ENCODE peak calls at places on chromosomes 16 and 17, in seven cellular contexts. G is H1, C is mesenchymal stem cell, Q is H9, X is neuronal stem cell, D is IMR-90, L is trophoblast cell. Z is an unnamed sample.
A peak's percentile ranks its signal among the peaks of the same experiment; 100 is the strongest.

GRCh38 chr17:4577386-4577993 is 6.8 kb upstream of the SMTNL2 start:
- DNase-seq in C (no peak), L (no peak), G (no peak), Q (no peak), X (no peak), D (no peak), Z (no peak)

GRCh38 chr17:80931421-80932265 is 60.0 kb upstream of the CHMP6 start:
- DNase-seq in G (peak; percentile 34), X (peak; percentile 67), L (peak; percentile 78), C (peak; percentile 80), Q (peak; percentile 73), D (peak; percentile 75), Z (peak; percentile 96)

GRCh38 chr17:4771519-4772234 is at the start of gene TM4SF5:
- DNase-seq in L (peak; percentile 21), C (no peak), G (no peak), Q (no peak), X (no peak), D (no peak), Z (no peak)

GRCh38 chr16:76866994-76867393 is 324.0 kb upstream of the MON1B start:
- DNase-seq in C (no peak), D (no peak), Q (no peak), X (no peak), L (no peak), G (no peak), Z (no peak)

GRCh38 chr17:2102931-2103398 is 48.1 kb downstream of the HIC1 start:
- DNase-seq in D (peak; percentile 90), L (no peak), Q (no peak), G (no peak), X (no peak), C (peak; percentile 47), Z (no peak)

GRCh38 chr17:66347661-66348604 is 45.5 kb downstream of the PRKCA start:
- DNase-seq in G (no peak), Q (no peak), X (no peak), L (no peak), C (peak; percentile 54), D (peak; percentile 54), Z (no peak)

GRCh38 chr17:33500141-33500540 is 207.0 kb upstream of the ASIC2 start:
- DNase-seq in D (no peak), Q (no peak), G (no peak), L (no peak), C (no peak), X (no peak), Z (no peak)

GRCh38 chr17:5355416-5356129 is 63.9 kb downstream of the NUP88 start:
- DNase-seq in C (no peak), X (no peak), Q (no peak), G (no peak), L (no peak), D (no peak), Z (no peak)

GRCh38 chr17:73209436-73209835 is 16.6 kb downstream of the COG1 start:
- DNase-seq in X (no peak), C (no peak), G (no peak), D (no peak), L (no peak), Q (no peak), Z (no peak)

GRCh38 chr16:78137782-78138616 is 38.5 kb downstream of the WWOX start:
- DNase-seq in D (no peak), X (no peak), L (no peak), G (no peak), C (no peak), Q (no peak), Z (no peak)

GRCh38 chr16:3729161-3730112 is 12.1 kb upstream of the TRAP1 start:
- DNase-seq in L (no peak), G (no peak), Q (no peak), D (no peak), C (no peak), X (no peak), Z (no peak)

GRCh38 chr16:85403693-85404092 is 209.4 kb upstream of the GSE1 start:
- DNase-seq in D (no peak), G (no peak), X (no peak), C (no peak), Q (no peak), L (no peak), Z (no peak)

GRCh38 chr17:78329263-78330059 is 30.4 kb downstream of the SOCS3 start:
- DNase-seq in D (peak; percentile 77), X (no peak), Q (no peak), L (no peak), C (peak; percentile 85), G (no peak), Z (no peak)

GRCh38 chr16:87864331-87864989 is 4.8 kb downstream of the SLC7A5 start:
- DNase-seq in Q (no peak), D (peak; percentile 55), G (no peak), X (no peak), L (no peak), C (no peak), Z (no peak)

GRCh38 chr16:55294947-55295346 is 29.1 kb upstream of the IRX6 start:
- DNase-seq in D (no peak), C (no peak), G (no peak), L (no peak), X (no peak), Q (no peak), Z (no peak)

GRCh38 chr16:49608801-49609200 is 235.2 kb downstream of the C16orf78 start:
- DNase-seq in G (no peak), L (peak; percentile 5), X (no peak), Q (peak; percentile 50), D (peak; percentile 61), C (peak; percentile 65), Z (peak; percentile 78)

GRCh38 chr17:32970281-32970680 is 21.4 kb upstream of the SPACA3 start:
- DNase-seq in L (peak; percentile 76), C (no peak), X (no peak), D (no peak), Q (no peak), G (no peak), Z (no peak)

GRCh38 chr17:17151541-17151940 is 54.6 kb downstream of the PLD6 start:
- DNase-seq in Q (no peak), D (peak; percentile 43), C (peak; percentile 69), G (no peak), L (no peak), X (no peak), Z (no peak)

GRCh38 chr16:53821957-53822625 is 118.1 kb downstream of the FTO start:
- DNase-seq in C (peak; percentile 49), G (no peak), Q (no peak), L (peak; percentile 86), X (no peak), D (peak; percentile 80), Z (peak; percentile 64)

GRCh38 chr16:67561824-67562525 is 351 bp upstream of the CTCF start:
- DNase-seq in L (peak; percentile 99), G (peak; percentile 72), D (peak; percentile 95), C (peak; percentile 97), Q (peak; percentile 94), X (peak; percentile 92), Z (peak; percentile 98)

GRCh38 chr16:67562918-67563707 is 787 bp downstream of the CTCF start:
- DNase-seq in G (no peak), Q (peak; percentile 58), L (peak; percentile 68), D (peak; percentile 33), X (peak; percentile 67), C (peak; percentile 73), Z (peak; percentile 79)

GRCh38 chr16:67563708-67564468 is 1.6 kb downstream of the CTCF start:
- DNase-seq in X (no peak), D (peak; percentile 88), L (peak; percentile 79), C (peak; percentile 89), Q (no peak), G (no peak), Z (peak; percentile 41)

GRCh38 chr16:67562526-67562917 is at the start of gene CTCF:
- DNase-seq in D (peak; percentile 81), L (peak; percentile 77), X (no peak), G (no peak), C (peak; percentile 87), Q (peak; percentile 79), Z (peak; percentile 80)

GRCh38 chr16:67565470-67566100 is 3.3 kb downstream of the CTCF start:
- DNase-seq in D (no peak), L (no peak), Q (no peak), C (no peak), X (no peak), G (no peak), Z (no peak)
- H3K27ac ChIP-seq in D (no peak overlapping the region), L (no peak overlapping the region), Q (no peak overlapping the region), C (no peak overlapping the region), X (no peak overlapping the region), G (no peak overlapping the region), Z (no peak overlapping the region)

DNA sequence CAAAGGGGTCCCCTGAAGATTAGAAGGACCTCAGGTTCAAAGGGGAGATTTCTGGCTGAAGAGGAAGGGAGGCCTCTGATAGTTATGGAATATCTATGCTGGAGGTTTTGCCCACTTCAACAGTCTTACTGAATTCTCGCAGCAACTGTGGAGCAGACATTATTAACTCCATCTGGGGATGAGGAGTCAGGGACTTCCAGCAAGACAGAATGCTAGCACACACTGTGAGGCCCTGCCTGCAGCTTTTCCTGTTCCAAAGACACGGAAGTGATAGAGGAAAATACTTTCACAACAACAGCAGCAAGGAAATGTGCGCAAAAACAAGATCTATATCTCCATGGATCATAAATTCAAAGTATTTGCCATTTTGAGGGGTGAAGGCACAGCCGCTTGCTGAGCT is 72.8 kb downstream of the RPH3AL start:
- DNase-seq in Q (no peak), L (no peak), X (no peak), D (no peak), C (no peak), G (no peak), Z (no peak)
- H2AK5ac ChIP-seq in Q (no peak overlapping the region), L (no peak overlapping the region), X (no peak overlapping the region), D (no peak overlapping the region), C (no peak overlapping the region), G (no peak overlapping the region), Z (no peak overlapping the region)

GRCh38 chr16:72679856-72680255 is 368.1 kb downstream of the ZFHX3 start:
- DNase-seq in C (no peak), X (no peak), Q (no peak), L (no peak), G (no peak), D (no peak), Z (no peak)

GRCh38 chr16:72677662-72678447 is 370.1 kb downstream of the ZFHX3 start:
- DNase-seq in X (no peak), C (peak; percentile 64), G (no peak), D (peak; percentile 86), Q (no peak), L (no peak), Z (no peak)

GRCh38 chr16:72680732-72681131 is 367.2 kb downstream of the ZFHX3 start:
- DNase-seq in Q (no peak), X (no peak), L (no peak), C (no peak), D (no peak), G (no peak), Z (no peak)
- H3K23ac ChIP-seq in Q (no peak overlapping the region), X (no peak overlapping the region), L (no peak overlapping the region), C (no peak overlapping the region), D (no peak overlapping the region), G (no peak overlapping the region), Z (no peak overlapping the region)

GRCh38 chr17:19392303-19392702 is 5.3 kb upstream of the MFAP4 start:
- DNase-seq in Q (no peak), D (no peak), C (no peak), X (no peak), G (no peak), L (no peak), Z (no peak)

GRCh38 chr17:19388791-19389190 is 1.8 kb upstream of the MFAP4 start:
- DNase-seq in L (no peak), C (no peak), G (no peak), X (no peak), Q (no peak), D (peak; percentile 37), Z (no peak)

GRCh38 chr17:19390951-19391350 is 4.0 kb upstream of the MFAP4 start:
- DNase-seq in G (no peak), L (no peak), X (no peak), D (no peak), C (no peak), Q (no peak), Z (no peak)

GRCh38 chr17:19389386-19389785 is 2.4 kb upstream of the MFAP4 start:
- DNase-seq in L (no peak), D (no peak), C (no peak), X (no peak), Q (no peak), G (no peak), Z (no peak)

GRCh38 chr17:19391432-19391831 is 4.4 kb upstream of the MFAP4 start:
- DNase-seq in Q (no peak), D (no peak), X (no peak), C (no peak), G (no peak), L (no peak), Z (no peak)
- H3K27ac ChIP-seq in Q (no peak overlapping the region), D (no peak overlapping the region), X (no peak overlapping the region), C (no peak overlapping the region), G (no peak overlapping the region), L (no peak overlapping the region), Z (no peak overlapping the region)